ENCODE peak calls at places on chromosomes 13 and 19, in ten cellular contexts. R is Daoy, U is IMR-90, O is amygdala, D is M059J, J is Karpas-422, K is epithelial cell of esophagus, T is occipital lobe, B is left cardiac atrium, W is small intestine. X is an unnamed sample.

GRCh38 chr13:27952931-27953670 is 16.0 kb downstream of the CDX2 start:
- DNase-seq in O (no peak), B (no peak), W (peak), D (no peak), K (no peak), U (no peak), R (no peak), J (no peak), T (no peak), X (no peak)

GRCh38 chr19:55426042-55426441 is 17.1 kb downstream of the SHISA7 start:
- DNase-seq in T (peak), R (no peak), K (no peak), O (peak), U (no peak), W (no peak), D (no peak), B (no peak), J (no peak), X (no peak)

GRCh38 chr13:37645181-37645580 is 46.6 kb upstream of the POSTN start:
- DNase-seq in U (no peak), J (no peak), R (no peak), K (no peak), D (no peak), T (no peak), W (no peak), B (no peak), O (no peak), X (no peak)

GRCh38 chr13:30373727-30374126 is 48.6 kb upstream of the UBE2L5 start:
- DNase-seq in B (no peak), T (no peak), W (no peak), K (no peak), D (no peak), O (no peak), R (no peak), U (no peak), J (peak), X (peak)

GRCh38 chr19:31271569-31271911 is 77.7 kb downstream of the TSHZ3 start:
- DNase-seq in T (no peak), W (no peak), B (no peak), D (no peak), R (no peak), J (no peak), U (no peak), K (no peak), O (no peak), X (no peak)

GRCh38 chr13:44755872-44756271 is 179.7 kb upstream of the TSC22D1 start:
- DNase-seq in T (no peak), U (peak), B (no peak), D (peak), K (peak), R (peak), O (no peak), J (no peak), W (no peak), X (no peak)

GRCh38 chr19:49554701-49555181 is 25.6 kb downstream of the NOSIP start:
- DNase-seq in T (no peak), K (peak), U (no peak), O (no peak), W (peak), B (peak), R (no peak), J (no peak), D (no peak), X (no peak)

GRCh38 chr13:30844548-30845296 is 61.3 kb upstream of the MEDAG start:
- DNase-seq in D (peak), T (no peak), O (no peak), U (no peak), R (no peak), J (no peak), W (no peak), B (no peak), K (no peak), X (no peak)

GRCh38 chr13:37755349-37755748 is 114.2 kb downstream of the TRPC4 start:
- DNase-seq in K (no peak), O (no peak), B (no peak), R (no peak), T (no peak), D (no peak), J (no peak), U (no peak), W (no peak), X (no peak)

GRCh38 chr13:50387124-50387581 is 371.9 kb downstream of the KCNRG start:
- DNase-seq in W (peak), U (peak), T (no peak), J (peak), D (peak), B (peak), K (peak), R (peak), O (no peak), X (peak)

GRCh38 chr13:24043590-24044350 is 116.8 kb upstream of the SPATA13 start:
- DNase-seq in B (no peak), T (no peak), K (no peak), R (no peak), W (no peak), U (no peak), J (no peak), O (no peak), D (peak), X (no peak)

GRCh38 chr13:51764184-51765141 is 39.5 kb downstream of the DHRS12 start:
- DNase-seq in T (peak), D (peak), R (peak), U (peak), W (peak), B (peak), O (peak), K (no peak), J (no peak), X (peak)

GRCh38 chr13:92403606-92404005 is 823.0 kb upstream of the GPC6 start:
- DNase-seq in R (no peak), J (no peak), U (no peak), K (no peak), T (no peak), B (no peak), D (no peak), O (no peak), W (no peak), X (no peak)

GRCh38 chr19:45153339-45154063 is 7.3 kb downstream of the NKPD1 start:
- DNase-seq in J (no peak), O (no peak), B (peak), R (peak), K (no peak), D (no peak), T (peak), W (no peak), U (peak), X (peak)

GRCh38 chr13:22211876-22212275 is 541.0 kb downstream of the FGF9 start:
- DNase-seq in J (no peak), B (no peak), D (no peak), W (no peak), O (no peak), R (peak), T (no peak), U (no peak), K (no peak), X (no peak)

GRCh38 chr13:112062619-112063308 is 4.2 kb upstream of the SOX1 start:
- DNase-seq in R (peak), K (no peak), O (no peak), D (no peak), J (no peak), B (no peak), W (no peak), U (no peak), T (no peak), X (no peak)

GRCh38 chr13:53151692-53152421 is 123.2 kb downstream of the OLFM4 start:
- DNase-seq in U (peak), O (peak), T (no peak), R (peak), D (no peak), J (peak), K (peak), B (no peak), W (peak), X (peak)

GRCh38 chr19:54660967-54661366 is 1.8 kb upstream of the LILRB4 start:
- DNase-seq in K (no peak), O (no peak), R (no peak), U (no peak), T (no peak), W (no peak), D (no peak), B (no peak), J (no peak), X (peak)

GRCh38 chr19:49593233-49594113 is 2.5 kb downstream of the PRR12 start:
- DNase-seq in O (peak), W (peak), J (peak), T (peak), K (peak), U (peak), R (peak), D (no peak), B (peak), X (peak)

GRCh38 chr19:51702754-51703654 is 9.9 kb downstream of the SPACA6 start:
- DNase-seq in O (no peak), K (no peak), B (no peak), J (no peak), T (no peak), R (no peak), U (no peak), D (no peak), W (peak), X (no peak)

GRCh38 chr19:13208131-13208963 is 58.1 kb downstream of the IER2 start:
- DNase-seq in U (peak), W (no peak), B (peak), K (no peak), J (peak), D (no peak), T (no peak), R (peak), O (no peak), X (peak)

GRCh38 chr19:33703438-33703750 is 81.6 kb downstream of the CHST8 start:
- DNase-seq in U (no peak), D (no peak), R (no peak), J (no peak), W (no peak), B (no peak), T (no peak), O (no peak), K (no peak), X (no peak)

GRCh38 chr19:40622773-40623075 is 21.6 kb downstream of the LTBP4 start:
- DNase-seq in K (no peak), U (no peak), R (no peak), T (no peak), J (no peak), B (no peak), W (no peak), D (no peak), O (no peak), X (no peak)

GRCh38 chr19:33246729-33247440 is 21.2 kb upstream of the SLC7A10 start:
- DNase-seq in D (no peak), O (no peak), W (no peak), B (no peak), U (no peak), T (no peak), K (peak), R (no peak), J (no peak), X (no peak)

GRCh38 chr13:21243045-21243842 is 66.8 kb downstream of the MRPL57 start:
- DNase-seq in R (no peak), K (peak), T (no peak), U (no peak), B (no peak), J (no peak), W (peak), O (no peak), D (no peak), X (no peak)

GRCh38 chr13:71964491-71965108 is 97.6 kb upstream of the DACH1 start:
- DNase-seq in T (no peak), B (no peak), R (no peak), J (no peak), W (peak), K (peak), O (no peak), D (peak), U (no peak), X (no peak)

GRCh38 chr19:35642798-35643254 is 1.3 kb downstream of the ETV2 start:
- DNase-seq in R (no peak), K (no peak), O (no peak), W (no peak), B (no peak), T (no peak), J (no peak), U (no peak), D (no peak), X (no peak)

GRCh38 chr13:62337109-62337880 is 921.6 kb upstream of the PCDH20 start:
- DNase-seq in O (no peak), T (no peak), R (no peak), W (no peak), K (no peak), U (no peak), D (no peak), J (peak), B (no peak), X (no peak)

GRCh38 chr19:41863209-41863931 is 3.3 kb downstream of the RPS19 start:
- DNase-seq in R (no peak), J (no peak), K (no peak), D (no peak), O (no peak), W (no peak), B (no peak), U (no peak), T (no peak), X (no peak)

GRCh38 chr19:34589730-34590129 is 87.2 kb downstream of the SCGB2B2 start:
- DNase-seq in W (no peak), O (no peak), T (no peak), B (no peak), U (no peak), R (no peak), J (no peak), K (no peak), D (no peak), X (no peak)

GRCh38 chr19:18856385-18857126 is 24.8 kb downstream of the UPF1 start:
- DNase-seq in U (no peak), T (peak), J (no peak), D (peak), O (peak), R (no peak), W (no peak), K (peak), B (no peak), X (no peak)

GRCh38 chr13:98691360-98691759 is 61.1 kb downstream of the SLC15A1 start:
- DNase-seq in W (no peak), D (no peak), O (no peak), K (peak), B (no peak), J (no peak), T (no peak), R (no peak), U (no peak), X (no peak)

GRCh38 chr19:28164214-28164613 is 1048.7 kb downstream of the UQCRFS1 start:
- DNase-seq in D (no peak), K (no peak), B (no peak), J (no peak), U (no peak), R (no peak), T (no peak), O (no peak), W (no peak), X (no peak)

X was measured in germinal center.